ENCODE peak calls at places on chromosomes 11 and 22, in six cellular contexts. One of them, this sample, is unnamed.
A peak's percentile ranks its signal among the peaks of the same experiment; 100 is the strongest.

GRCh38 chr11:125720781-125721180 is 25.3 kb upstream of the PATE1 start:
- DNase-seq in osteoblast: peak; percentile 50
- DNase-seq in tibial artery: no peak
- DNase-seq in breast epithelium: no peak
- DNase-seq in K562: no peak
- DNase-seq in BE2C: no peak
- DNase-seq in this sample: no peak

GRCh38 chr11:5624489-5625278 is at the start of gene TRIM34:
- DNase-seq in osteoblast: peak; percentile 96
- DNase-seq in tibial artery: peak; percentile 74
- DNase-seq in breast epithelium: no peak
- DNase-seq in K562: peak; percentile 36
- DNase-seq in BE2C: no peak
- DNase-seq in this sample: peak; percentile 82

GRCh38 chr11:72543849-72544535 is 109.7 kb upstream of the CLPB start:
- DNase-seq in osteoblast: no peak
- DNase-seq in tibial artery: no peak
- DNase-seq in breast epithelium: no peak
- DNase-seq in K562: no peak
- DNase-seq in BE2C: peak; percentile 45
- DNase-seq in this sample: no peak

GRCh38 chr22:45425101-45425500 is 11.6 kb downstream of the RIBC2 start:
- DNase-seq in osteoblast: peak; percentile 87
- DNase-seq in tibial artery: peak; percentile 41
- DNase-seq in breast epithelium: no peak
- DNase-seq in K562: no peak
- DNase-seq in BE2C: no peak
- DNase-seq in this sample: peak; percentile 32

GRCh38 chr22:45211848-45212247 is 28.8 kb downstream of the KIAA0930 start:
- DNase-seq in osteoblast: no peak
- DNase-seq in tibial artery: no peak
- DNase-seq in breast epithelium: no peak
- DNase-seq in K562: no peak
- DNase-seq in BE2C: no peak
- DNase-seq in this sample: peak; percentile 53

GRCh38 chr11:64742940-64743590 is 877 bp downstream of the RASGRP2 start:
- DNase-seq in osteoblast: peak; percentile 100
- DNase-seq in tibial artery: peak; percentile 95
- DNase-seq in breast epithelium: no peak
- DNase-seq in K562: peak; percentile 91
- DNase-seq in BE2C: peak; percentile 40
- DNase-seq in this sample: peak; percentile 97

GRCh38 chr11:67662806-67663514 is 11.5 kb downstream of the ALDH3B2 start:
- DNase-seq in osteoblast: peak; percentile 69
- DNase-seq in tibial artery: peak; percentile 48
- DNase-seq in breast epithelium: peak; percentile 45
- DNase-seq in K562: no peak
- DNase-seq in BE2C: no peak
- DNase-seq in this sample: no peak

GRCh38 chr11:100830295-100830694 is 143.2 kb downstream of the ARHGAP42 start:
- DNase-seq in osteoblast: no peak
- DNase-seq in tibial artery: no peak
- DNase-seq in breast epithelium: no peak
- DNase-seq in K562: no peak
- DNase-seq in BE2C: peak; percentile 21
- DNase-seq in this sample: no peak

GRCh38 chr22:35212020-35212419 is 45.3 kb upstream of the HMGXB4 start:
- DNase-seq in osteoblast: no peak
- DNase-seq in tibial artery: no peak
- DNase-seq in breast epithelium: no peak
- DNase-seq in K562: peak; percentile 42
- DNase-seq in BE2C: no peak
- DNase-seq in this sample: no peak

GRCh38 chr22:27094633-27095308 is 437.4 kb downstream of the MIAT start:
- DNase-seq in osteoblast: peak; percentile 94
- DNase-seq in tibial artery: no peak
- DNase-seq in breast epithelium: no peak
- DNase-seq in K562: no peak
- DNase-seq in BE2C: no peak
- DNase-seq in this sample: no peak

GRCh38 chr22:33300165-33300564 is 242.0 kb upstream of the SYN3 start:
- DNase-seq in osteoblast: no peak
- DNase-seq in tibial artery: no peak
- DNase-seq in breast epithelium: no peak
- DNase-seq in K562: no peak
- DNase-seq in BE2C: no peak
- DNase-seq in this sample: peak; percentile 38

GRCh38 chr11:30911247-30911646 is 325.1 kb upstream of the MPPED2 start:
- DNase-seq in osteoblast: no peak
- DNase-seq in tibial artery: no peak
- DNase-seq in breast epithelium: no peak
- DNase-seq in K562: no peak
- DNase-seq in BE2C: no peak
- DNase-seq in this sample: no peak

GRCh38 chr11:62832346-62833234 is at the start of gene TEX54:
- DNase-seq in osteoblast: peak; percentile 89
- DNase-seq in tibial artery: peak; percentile 80
- DNase-seq in breast epithelium: peak; percentile 64
- DNase-seq in K562: peak; percentile 14
- DNase-seq in BE2C: peak; percentile 19
- DNase-seq in this sample: peak; percentile 85

GRCh38 chr11:48028909-48029685 is 48.7 kb downstream of the PTPRJ start:
- DNase-seq in osteoblast: no peak
- DNase-seq in tibial artery: no peak
- DNase-seq in breast epithelium: no peak
- DNase-seq in K562: no peak
- DNase-seq in BE2C: no peak
- DNase-seq in this sample: peak; percentile 77

GRCh38 chr11:8251767-8252295 is 11.8 kb downstream of the LMO1 start:
- DNase-seq in osteoblast: peak; percentile 30
- DNase-seq in tibial artery: no peak
- DNase-seq in breast epithelium: no peak
- DNase-seq in K562: no peak
- DNase-seq in BE2C: no peak
- DNase-seq in this sample: peak; percentile 23

GRCh38 chr11:73414977-73415492 is 38.8 kb downstream of the RELT start:
- DNase-seq in osteoblast: peak; percentile 87
- DNase-seq in tibial artery: no peak
- DNase-seq in breast epithelium: no peak
- DNase-seq in K562: no peak
- DNase-seq in BE2C: no peak
- DNase-seq in this sample: no peak

GRCh38 chr11:10076458-10077141 is 217.4 kb downstream of the SBF2 start:
- DNase-seq in osteoblast: peak; percentile 71
- DNase-seq in tibial artery: peak; percentile 89
- DNase-seq in breast epithelium: no peak
- DNase-seq in K562: peak; percentile 62
- DNase-seq in BE2C: peak; percentile 39
- DNase-seq in this sample: no peak

GRCh38 chr22:32475428-32476010 is 908 bp downstream of the FBXO7 start:
- DNase-seq in osteoblast: no peak
- DNase-seq in tibial artery: peak; percentile 69
- DNase-seq in breast epithelium: no peak
- DNase-seq in K562: no peak
- DNase-seq in BE2C: peak; percentile 16
- DNase-seq in this sample: peak; percentile 77

GRCh38 chr11:64767344-64768299 is 7.8 kb upstream of the PYGM start:
- DNase-seq in osteoblast: peak; percentile 95
- DNase-seq in tibial artery: peak; percentile 76
- DNase-seq in breast epithelium: peak; percentile 70
- DNase-seq in K562: no peak
- DNase-seq in BE2C: peak; percentile 80
- DNase-seq in this sample: peak; percentile 91

GRCh38 chr22:38345782-38346181 is 28.5 kb upstream of the CSNK1E start:
- DNase-seq in osteoblast: peak; percentile 36
- DNase-seq in tibial artery: peak; percentile 35
- DNase-seq in breast epithelium: peak; percentile 20
- DNase-seq in K562: no peak
- DNase-seq in BE2C: no peak
- DNase-seq in this sample: peak; percentile 29

GRCh38 chr11:111378773-111379499 is at the start of gene POU2AF1:
- DNase-seq in osteoblast: peak; percentile 79
- DNase-seq in tibial artery: no peak
- DNase-seq in breast epithelium: no peak
- DNase-seq in K562: no peak
- DNase-seq in BE2C: no peak
- DNase-seq in this sample: peak; percentile 95

GRCh38 chr11:92829121-92829520 is 140.3 kb upstream of the MTNR1B start:
- DNase-seq in osteoblast: no peak
- DNase-seq in tibial artery: no peak
- DNase-seq in breast epithelium: no peak
- DNase-seq in K562: no peak
- DNase-seq in BE2C: no peak
- DNase-seq in this sample: no peak

GRCh38 chr22:37855462-37855861 is 6.2 kb downstream of the EIF3L start:
- DNase-seq in osteoblast: no peak
- DNase-seq in tibial artery: no peak
- DNase-seq in breast epithelium: no peak
- DNase-seq in K562: no peak
- DNase-seq in BE2C: no peak
- DNase-seq in this sample: no peak

GRCh38 chr11:63961608-63962412 is 12.6 kb upstream of the COX8A start:
- DNase-seq in osteoblast: peak; percentile 79
- DNase-seq in tibial artery: no peak
- DNase-seq in breast epithelium: no peak
- DNase-seq in K562: peak; percentile 78
- DNase-seq in BE2C: peak; percentile 56
- DNase-seq in this sample: no peak

GRCh38 chr22:48968201-48968959 is 859.3 kb downstream of the BRD1 start:
- DNase-seq in osteoblast: no peak
- DNase-seq in tibial artery: peak; percentile 40
- DNase-seq in breast epithelium: no peak
- DNase-seq in K562: peak; percentile 17
- DNase-seq in BE2C: no peak
- DNase-seq in this sample: peak; percentile 51
- TF ChIP-seq CTCF in osteoblast: no peak
- TF ChIP-seq CTCF in tibial artery: no peak
- TF ChIP-seq CTCF in breast epithelium: no peak
- TF ChIP-seq CTCF in K562: peak; percentile 53
- TF ChIP-seq CTCF in BE2C: no peak
- TF ChIP-seq CTCF in this sample: no peak

GRCh38 chr22:49052023-49052538 is 775.6 kb downstream of the BRD1 start:
- DNase-seq in osteoblast: no peak
- DNase-seq in tibial artery: peak; percentile 55
- DNase-seq in breast epithelium: no peak
- DNase-seq in K562: peak; percentile 24
- DNase-seq in BE2C: no peak
- DNase-seq in this sample: no peak
- H3K4me3 ChIP-seq in osteoblast: peak overlapping the region; percentile 66
- H3K4me3 ChIP-seq in tibial artery: peak overlapping the region; percentile 49
- H3K4me3 ChIP-seq in breast epithelium: peak overlapping the region; percentile 45
- H3K4me3 ChIP-seq in K562: peak overlapping the region; percentile 6
- H3K4me3 ChIP-seq in BE2C: no peak overlapping the region
- H3K4me3 ChIP-seq in this sample: peak overlapping the region; percentile 18

GRCh38 chr11:65868076-65868667 is 4.4 kb downstream of the EFEMP2 start:
- DNase-seq in osteoblast: peak; percentile 79
- DNase-seq in tibial artery: peak; percentile 69
- DNase-seq in breast epithelium: no peak
- DNase-seq in K562: no peak
- DNase-seq in BE2C: peak; percentile 86
- DNase-seq in this sample: peak; percentile 78
- TF ChIP-seq CTCF in osteoblast: no peak
- TF ChIP-seq CTCF in tibial artery: no peak
- TF ChIP-seq CTCF in breast epithelium: no peak
- TF ChIP-seq CTCF in K562: no peak
- TF ChIP-seq CTCF in BE2C: no peak
- TF ChIP-seq CTCF in this sample: no peak

GRCh38 chr11:114181195-114181594 is 115.0 kb upstream of the NNMT start:
- DNase-seq in osteoblast: no peak
- DNase-seq in tibial artery: no peak
- DNase-seq in breast epithelium: no peak
- DNase-seq in K562: no peak
- DNase-seq in BE2C: no peak
- DNase-seq in this sample: no peak
- H3K4me3 ChIP-seq in osteoblast: no peak overlapping the region
- H3K4me3 ChIP-seq in tibial artery: peak overlapping the region; percentile 53
- H3K4me3 ChIP-seq in breast epithelium: peak overlapping the region; percentile 50
- H3K4me3 ChIP-seq in K562: no peak overlapping the region
- H3K4me3 ChIP-seq in BE2C: no peak overlapping the region
- H3K4me3 ChIP-seq in this sample: no peak overlapping the region

DNA sequence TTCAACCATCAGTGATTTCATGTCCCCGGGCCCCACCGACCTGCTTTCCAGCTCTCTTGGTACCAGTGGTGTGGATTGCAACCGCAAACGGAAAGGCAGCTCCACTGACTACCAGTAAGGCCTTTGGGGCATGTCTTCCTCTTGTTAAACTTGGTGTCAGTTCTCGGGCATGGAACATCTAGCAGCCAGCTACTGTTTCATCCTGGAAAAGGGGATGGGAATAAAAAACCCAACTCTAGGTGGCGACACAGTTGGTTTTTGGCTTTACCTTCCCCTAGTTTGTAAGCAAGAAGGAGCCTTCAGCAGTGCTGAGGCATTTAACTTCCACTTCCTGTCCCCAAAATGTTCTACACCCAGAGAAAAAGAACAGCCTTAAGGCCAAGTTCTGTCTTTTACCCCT is 76.7 kb downstream of the BMAL1 start:
- DNase-seq in osteoblast: no peak
- DNase-seq in tibial artery: no peak
- DNase-seq in breast epithelium: no peak
- DNase-seq in K562: peak; percentile 21
- DNase-seq in BE2C: no peak
- DNase-seq in this sample: no peak
- TF ChIP-seq CTCF in osteoblast: peak; percentile 63
- TF ChIP-seq CTCF in tibial artery: peak; percentile 7
- TF ChIP-seq CTCF in breast epithelium: no peak
- TF ChIP-seq CTCF in K562: peak; percentile 52
- TF ChIP-seq CTCF in BE2C: peak; percentile 37
- TF ChIP-seq CTCF in this sample: no peak

DNA sequence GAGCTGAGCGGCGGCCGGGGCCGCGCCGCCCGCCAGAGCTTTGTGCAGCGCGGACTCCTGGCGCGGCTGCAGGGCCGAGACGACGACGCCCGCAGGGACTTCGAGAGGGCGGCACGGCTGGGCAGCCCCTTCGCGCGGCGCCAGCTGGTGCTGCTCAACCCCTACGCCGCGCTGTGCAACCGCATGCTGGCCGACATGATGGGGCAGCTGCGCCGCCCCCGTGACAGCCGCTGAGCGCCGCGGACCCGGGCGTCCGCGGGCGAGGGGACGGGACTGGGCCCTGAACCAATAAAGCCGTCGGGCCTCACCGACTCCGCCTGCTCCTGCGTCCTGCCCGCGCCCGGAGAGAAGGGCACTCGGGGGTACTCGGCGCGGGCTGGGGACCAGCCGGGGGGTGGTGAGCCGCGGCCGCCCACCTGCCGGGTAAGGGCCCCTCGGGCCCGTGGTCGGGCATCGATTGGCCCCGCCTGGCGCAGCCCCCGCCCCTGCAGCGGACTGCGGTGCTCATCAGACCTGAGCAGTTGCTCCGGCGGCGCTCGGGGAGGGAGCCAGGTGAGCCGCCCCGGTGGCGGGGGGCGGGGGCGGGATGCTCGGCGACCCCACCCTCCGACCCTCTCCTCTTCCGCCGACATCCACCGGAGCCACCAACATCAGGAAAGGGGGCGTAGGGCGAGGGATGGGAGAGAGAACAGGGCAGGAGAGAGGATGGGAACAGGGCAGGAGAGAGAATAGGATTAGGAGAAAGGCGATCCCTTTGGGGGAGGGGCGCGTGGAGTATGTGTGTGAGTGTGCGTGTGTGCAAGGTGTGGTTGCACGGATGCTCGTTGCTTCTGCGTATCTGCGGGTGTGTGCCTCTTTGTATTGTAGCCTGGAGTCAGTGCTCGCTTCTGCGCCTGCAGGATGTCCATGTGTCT is at the start of gene TMEM25:
- DNase-seq in osteoblast: peak; percentile 96
- DNase-seq in tibial artery: peak; percentile 78
- DNase-seq in breast epithelium: peak; percentile 60
- DNase-seq in K562: peak; percentile 93
- DNase-seq in BE2C: peak; percentile 82
- DNase-seq in this sample: peak; percentile 92
- H3K4me3 ChIP-seq in osteoblast: peak within 1 kb of the TSS; percentile 83
- H3K4me3 ChIP-seq in tibial artery: peak within 1 kb of the TSS; percentile 65
- H3K4me3 ChIP-seq in breast epithelium: peak within 1 kb of the TSS; percentile 70
- H3K4me3 ChIP-seq in K562: peak within 1 kb of the TSS; percentile 65
- H3K4me3 ChIP-seq in BE2C: peak within 1 kb of the TSS; percentile 71
- H3K4me3 ChIP-seq in this sample: peak within 1 kb of the TSS; percentile 96

This sample was measured in spleen.